ENCODE peak calls at places on chromosomes 5 and 9, in five cellular contexts. X, D, G, A and B are unnamed samples.

GRCh38 chr5:14153932-14154646 is 10.9 kb downstream of the TRIO start:
- DNase-seq in G (no peak), X (no peak), A (no peak), D (peak), B (peak)

GRCh38 chr5:170159947-170160346 is 54.2 kb downstream of the FOXI1 start:
- DNase-seq in X (no peak), D (no peak), G (no peak), A (no peak), B (no peak)

GRCh38 chr9:34862043-34862442 is 96.0 kb upstream of the PHF24 start:
- DNase-seq in D (no peak), G (no peak), X (no peak), A (no peak), B (no peak)

GRCh38 chr5:178902849-178903248 is 7.1 kb downstream of the ZFP2 start:
- DNase-seq in A (no peak), X (no peak), D (no peak), G (no peak), B (no peak)

GRCh38 chr9:87112656-87113055 is 165.3 kb upstream of the GAS1 start:
- DNase-seq in D (no peak), G (no peak), A (no peak), X (no peak), B (no peak)

GRCh38 chr5:156920042-156920860 is 42.8 kb downstream of the TIMD4 start:
- DNase-seq in X (no peak), G (no peak), A (no peak), D (no peak), B (no peak)

GRCh38 chr5:6201626-6202025 is 176.7 kb downstream of the MED10 start:
- DNase-seq in D (no peak), G (no peak), X (no peak), A (no peak), B (no peak)

GRCh38 chr5:175321927-175322532 is 122.0 kb downstream of the DRD1 start:
- DNase-seq in D (peak), A (peak), X (peak), G (peak), B (no peak)

GRCh38 chr5:4258170-4258569 is 662.5 kb downstream of the IRX1 start:
- DNase-seq in G (no peak), A (no peak), X (no peak), D (no peak), B (no peak)

GRCh38 chr5:94432499-94432898 is 185.9 kb downstream of the KIAA0825 start:
- DNase-seq in G (no peak), D (no peak), A (no peak), X (no peak), B (peak)

GRCh38 chr5:122076669-122077450 is 1.2 kb downstream of the LOX start:
- DNase-seq in D (peak), X (peak), G (peak), A (no peak), B (peak)

GRCh38 chr5:128252794-128253193 is 169.2 kb downstream of the SLC12A2 start:
- DNase-seq in D (no peak), X (no peak), A (no peak), G (no peak), B (peak)

GRCh38 chr9:2260401-2261306 is 245.5 kb downstream of the SMARCA2 start:
- DNase-seq in G (no peak), D (no peak), A (peak), X (peak), B (peak)

GRCh38 chr9:109349431-109349846 is 28.6 kb upstream of the EPB41L4B start:
- DNase-seq in D (no peak), X (peak), A (no peak), G (no peak), B (no peak)

GRCh38 chr5:633521-633955 is 21.4 kb downstream of the CEP72 start:
- DNase-seq in G (no peak), A (no peak), D (no peak), X (no peak), B (no peak)

GRCh38 chr9:135081731-135082130 is 5.7 kb upstream of the OLFM1 start:
- DNase-seq in G (no peak), D (no peak), X (no peak), A (no peak), B (no peak)

GRCh38 chr9:129669141-129669718 is 3.8 kb downstream of the PRRX2 start:
- DNase-seq in D (no peak), X (peak), G (no peak), A (no peak), B (peak)

GRCh38 chr5:177553671-177554429 is 513 bp downstream of the FAM193B start:
- DNase-seq in D (peak), X (peak), A (no peak), G (no peak), B (peak)

GRCh38 chr5:131994533-131995226 is 16.8 kb downstream of the ACSL6 start:
- DNase-seq in X (no peak), D (no peak), G (peak), A (no peak), B (no peak)

GRCh38 chr5:6435356-6435755 is 13.3 kb upstream of the UBE2QL1 start:
- DNase-seq in X (no peak), D (peak), A (peak), G (peak), B (peak)

GRCh38 chr5:145931718-145932117 is 4.7 kb upstream of the SH3RF2 start:
- DNase-seq in D (no peak), X (no peak), A (no peak), G (no peak), B (no peak)

GRCh38 chr5:151757233-151758140 is 944 bp downstream of the ATOX1 start:
- DNase-seq in D (no peak), X (no peak), A (no peak), G (no peak), B (no peak)

GRCh38 chr5:88808153-88808552 is 74.8 kb downstream of the MEF2C start:
- DNase-seq in G (no peak), A (no peak), X (no peak), D (no peak), B (no peak)

GRCh38 chr9:38137342-38137741 is 68.3 kb upstream of the SHB start:
- DNase-seq in D (no peak), G (no peak), A (no peak), X (no peak), B (no peak)

GRCh38 chr9:21549251-21549765 is 67.2 kb upstream of the IFNE start:
- DNase-seq in X (no peak), G (no peak), D (no peak), A (no peak), B (peak)

GRCh38 chr5:177494356-177495195 is 2.8 kb downstream of the PDLIM7 start:
- DNase-seq in X (peak), D (peak), G (peak), A (peak), B (peak)

GRCh38 chr9:27572566-27572917 is 739 bp downstream of the C9orf72 start:
- DNase-seq in D (no peak), X (no peak), A (no peak), G (peak), B (no peak)

GRCh38 chr5:127040779-127041520 is 10.6 kb upstream of the MARCHF3 start:
- DNase-seq in X (no peak), G (no peak), A (no peak), D (no peak), B (peak)

GRCh38 chr5:65142007-65142406 is 339.7 kb downstream of the ADAMTS6 start:
- DNase-seq in X (no peak), D (no peak), G (no peak), A (no peak), B (no peak)

GRCh38 chr9:114893221-114893620 is 37.2 kb downstream of the TNFSF8 start:
- DNase-seq in D (no peak), A (no peak), G (no peak), X (no peak), B (no peak)

GRCh38 chr9:12735669-12736068 is 39.2 kb upstream of the LURAP1L start:
- DNase-seq in G (no peak), A (no peak), D (no peak), X (no peak), B (peak)

GRCh38 chr9:26132913-26133312 is 454.7 kb upstream of the TUSC1 start:
- DNase-seq in G (no peak), A (no peak), X (no peak), D (no peak), B (no peak)

GRCh38 chr9:98990181-98990870 is 46.6 kb downstream of the COL15A1 start:
- DNase-seq in X (no peak), A (no peak), D (no peak), G (no peak), B (no peak)

GRCh38 chr5:131766689-131767088 is 30.1 kb downstream of the FNIP1 start:
- DNase-seq in G (no peak), D (no peak), A (no peak), X (no peak), B (peak)

GRCh38 chr9:68697846-68698245 is 7.2 kb upstream of the PIP5K1B start:
- DNase-seq in G (no peak), A (no peak), D (no peak), X (no peak), B (no peak)

GRCh38 chr9:129175825-129176633 is 2.0 kb downstream of the IER5L start:
- DNase-seq in G (peak), D (peak), A (peak), X (peak), B (peak)

GRCh38 chr9:94800424-94801117 is 74.1 kb downstream of the AOPEP start:
- DNase-seq in G (no peak), A (no peak), X (no peak), D (no peak), B (no peak)

GRCh38 chr5:16713386-16713928 is 96.7 kb upstream of the RETREG1 start:
- DNase-seq in G (no peak), A (no peak), X (no peak), D (peak), B (peak)
- TF ChIP-seq MAX in G (no peak), A (no peak), X (no peak), D (no peak), B (no peak)

GRCh38 chr5:108381955-108382783 is at the start of gene FBXL17:
- DNase-seq in G (peak), A (peak), X (peak), D (peak), B (peak)
- TF ChIP-seq CTCF in G (peak), A (no peak), X (no peak), D (no peak), B (no peak)

GRCh38 chr9:105967798-105968197 is 273.5 kb downstream of the TMEM38B start:
- DNase-seq in G (no peak), X (no peak), A (no peak), D (no peak), B (no peak)
- TF ChIP-seq MAX in G (no peak), X (no peak), A (no peak), D (no peak), B (no peak)

DNA sequence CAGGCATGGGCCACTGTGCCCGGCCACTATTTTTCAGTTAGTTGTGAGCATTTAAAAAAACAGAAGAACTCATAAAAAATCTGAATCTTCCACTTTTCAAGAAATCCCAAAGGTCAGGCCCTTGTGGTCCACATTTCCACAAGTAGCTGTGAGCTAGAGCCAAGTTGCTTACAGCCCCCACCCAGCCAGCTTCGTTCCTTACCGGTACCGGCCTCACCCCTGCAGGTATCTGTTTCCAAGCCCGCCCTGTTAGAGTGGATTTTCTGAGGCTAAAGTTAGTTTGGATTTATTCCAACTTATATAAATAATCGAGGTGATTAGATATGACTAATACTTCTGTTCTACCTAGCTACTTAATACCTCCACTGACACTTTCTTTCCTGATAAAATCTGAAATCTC is 81.0 kb downstream of the F2RL2 start:
- DNase-seq in A (no peak), G (no peak), D (no peak), X (no peak), B (no peak)
- TF ChIP-seq CTCF in A (no peak), G (no peak), D (no peak), X (no peak), B (no peak)

GRCh38 chr5:38591450-38591849 is 35.0 kb upstream of the LIFR start:
- DNase-seq in X (no peak), A (no peak), G (no peak), D (no peak), B (no peak)
- TF ChIP-seq MAX in X (no peak), A (no peak), G (no peak), D (no peak), B (no peak)

GRCh38 chr9:113879318-113879717 is 3.2 kb downstream of the ZNF618 start:
- DNase-seq in G (no peak), X (no peak), D (no peak), A (no peak), B (no peak)

GRCh38 chr9:113875420-113875916 is 641 bp upstream of the ZNF618 start:
- DNase-seq in A (no peak), G (no peak), X (peak), D (no peak), B (no peak)

GRCh38 chr9:113875917-113876805 is at the start of gene ZNF618:
- DNase-seq in A (no peak), X (peak), D (peak), G (no peak), B (peak)

GRCh38 chr9:113873926-113874325 is 2.2 kb upstream of the ZNF618 start:
- DNase-seq in A (no peak), G (no peak), X (no peak), D (no peak), B (no peak)

GRCh38 chr9:113876806-113877236 is 712 bp downstream of the ZNF618 start:
- DNase-seq in G (no peak), X (no peak), A (no peak), D (no peak), B (peak)
- TF ChIP-seq CTCF in G (no peak), X (peak), A (no peak), D (no peak), B (no peak)

DNA sequence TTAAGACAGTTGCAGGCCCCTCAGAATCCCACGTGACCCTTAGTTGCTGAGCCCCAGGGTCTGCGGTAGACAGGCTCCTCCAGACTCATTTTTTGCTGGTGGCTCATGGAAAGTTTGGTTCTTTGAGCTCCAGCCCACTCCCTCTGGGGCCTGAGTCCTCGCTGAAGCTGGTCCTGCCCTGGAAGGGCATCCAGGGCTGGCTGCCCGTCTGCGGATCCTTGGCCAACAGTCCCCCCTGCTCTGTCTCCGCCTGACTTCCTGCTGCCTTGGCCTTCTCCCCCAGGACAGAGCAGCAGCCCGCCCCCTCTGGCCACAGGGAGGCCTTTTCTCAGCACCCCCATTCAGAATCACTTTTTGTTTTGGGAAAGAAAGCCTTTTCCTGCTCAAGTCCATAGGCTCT is 24.4 kb downstream of the SLC6A7 start:
- DNase-seq in G (no peak), D (no peak), X (no peak), A (no peak), B (no peak)
- TF ChIP-seq MAX in G (no peak), D (no peak), X (no peak), A (no peak), B (no peak)